ENCODE peak calls at places on chromosome 13, in four cellular contexts. M, F, P and H are unnamed samples.

GRCh38 chr13:65606622-65607021 is 1623.5 kb downstream of the PCDH9 start:
- DNase-seq in M (peak), F (no peak), P (no peak), H (peak)

GRCh38 chr13:77372275-77372674 is 45.4 kb upstream of the MYCBP2 start:
- DNase-seq in M (no peak), F (no peak), P (no peak), H (no peak)

GRCh38 chr13:96072392-96072791 is 17.5 kb upstream of the HS6ST3 start:
- DNase-seq in M (no peak), F (no peak), P (no peak), H (no peak)

GRCh38 chr13:30796833-30797601 is 61.7 kb downstream of the ALOX5AP start:
- DNase-seq in M (peak), F (no peak), P (no peak), H (no peak)

GRCh38 chr13:94722596-94722995 is 10.3 kb upstream of the SOX21 start:
- DNase-seq in M (no peak), F (no peak), P (no peak), H (no peak)

GRCh38 chr13:77779461-77780272 is 82.2 kb downstream of the SLAIN1 start:
- DNase-seq in M (peak), F (no peak), P (no peak), H (peak)

GRCh38 chr13:101893021-101893420 is 440.5 kb downstream of the ITGBL1 start:
- DNase-seq in M (no peak), F (no peak), P (no peak), H (no peak)

GRCh38 chr13:107104631-107105030 is 536.7 kb upstream of the ARGLU1 start:
- DNase-seq in M (no peak), F (no peak), P (no peak), H (no peak)

GRCh38 chr13:101751488-101751887 is 299.0 kb downstream of the ITGBL1 start:
- DNase-seq in M (peak), F (no peak), P (no peak), H (peak)

GRCh38 chr13:53012707-53013106 is 15.9 kb upstream of the OLFM4 start:
- DNase-seq in M (no peak), F (no peak), P (no peak), H (no peak)

GRCh38 chr13:19818223-19818842 is 35.6 kb upstream of the PSPC1 start:
- DNase-seq in M (peak), F (no peak), P (peak), H (no peak)

GRCh38 chr13:58598241-58598640 is 966.7 kb downstream of the PCDH17 start:
- DNase-seq in M (no peak), F (no peak), P (no peak), H (no peak)

GRCh38 chr13:98094678-98095266 is 48.1 kb upstream of the FARP1 start:
- DNase-seq in M (no peak), F (no peak), P (no peak), H (no peak)

GRCh38 chr13:78978381-78978998 is 319.5 kb upstream of the OBI1 start:
- DNase-seq in M (peak), F (no peak), P (no peak), H (peak)

GRCh38 chr13:108496364-108497215 is 132.8 kb upstream of the MYO16 start:
- DNase-seq in M (peak), F (no peak), P (no peak), H (no peak)

GRCh38 chr13:59787679-59788078 is 376.0 kb downstream of the DIAPH3 start:
- DNase-seq in M (no peak), F (no peak), P (no peak), H (no peak)

GRCh38 chr13:94323746-94324408 is 155.6 kb downstream of the DCT start:
- DNase-seq in M (no peak), F (no peak), P (no peak), H (no peak)

GRCh38 chr13:88586263-88586662 is 915.1 kb downstream of the SLITRK5 start:
- DNase-seq in M (no peak), F (no peak), P (no peak), H (peak)

GRCh38 chr13:28337196-28338045 is 157.5 kb downstream of the FLT1 start:
- DNase-seq in M (peak), F (no peak), P (no peak), H (peak)

GRCh38 chr13:71806885-71807284 is 60.1 kb downstream of the DACH1 start:
- DNase-seq in M (no peak), F (no peak), P (no peak), H (no peak)

GRCh38 chr13:101291647-101292515 is 124.4 kb downstream of the NALCN start:
- DNase-seq in M (no peak), F (no peak), P (no peak), H (peak)

GRCh38 chr13:45830121-45830520 is 21.4 kb downstream of the SIAH3 start:
- DNase-seq in M (no peak), F (no peak), P (no peak), H (no peak)

GRCh38 chr13:53151692-53152421 is 123.2 kb downstream of the OLFM4 start:
- DNase-seq in M (peak), F (no peak), P (no peak), H (peak)

GRCh38 chr13:109160887-109161669 is 531.7 kb downstream of the MYO16 start:
- DNase-seq in M (no peak), F (no peak), P (no peak), H (no peak)

GRCh38 chr13:29758591-29759114 is 91.8 kb downstream of the UBL3 start:
- DNase-seq in M (no peak), F (no peak), P (no peak), H (peak)

GRCh38 chr13:30862707-30863106 is 43.4 kb upstream of the MEDAG start:
- DNase-seq in M (peak), F (no peak), P (peak), H (no peak)

GRCh38 chr13:28425796-28426195 is 69.1 kb downstream of the FLT1 start:
- DNase-seq in M (no peak), F (no peak), P (no peak), H (no peak)

GRCh38 chr13:99501952-99502310 is 659 bp downstream of the TM9SF2 start:
- DNase-seq in M (peak), F (peak), P (no peak), H (no peak)

GRCh38 chr13:107203146-107203847 is 635.4 kb upstream of the ARGLU1 start:
- DNase-seq in M (peak), F (no peak), P (no peak), H (peak)

GRCh38 chr13:83536941-83537340 is 345.3 kb downstream of the SLITRK1 start:
- DNase-seq in M (no peak), F (no peak), P (no peak), H (no peak)

GRCh38 chr13:35724480-35724879 is 248.0 kb upstream of the MAB21L1 start:
- DNase-seq in M (peak), F (no peak), P (no peak), H (no peak)

GRCh38 chr13:61954092-61954491 is 538.4 kb upstream of the PCDH20 start:
- DNase-seq in M (peak), F (no peak), P (no peak), H (peak)

GRCh38 chr13:20370815-20371421 is 138.8 kb upstream of the GJB6 start:
- DNase-seq in M (no peak), F (peak), P (no peak), H (peak)

GRCh38 chr13:45180713-45181601 is 19.9 kb downstream of the KCTD4 start:
- DNase-seq in M (no peak), F (no peak), P (no peak), H (no peak)

GRCh38 chr13:37475966-37476365 is 122.6 kb downstream of the POSTN start:
- DNase-seq in M (no peak), F (no peak), P (no peak), H (no peak)

GRCh38 chr13:36531746-36532486 is 99.6 kb downstream of the CCNA1 start:
- DNase-seq in M (peak), F (no peak), P (no peak), H (peak)

GRCh38 chr13:98847780-98848179 is 95.3 kb upstream of the SLC15A1 start:
- DNase-seq in M (peak), F (no peak), P (no peak), H (no peak)

DNA sequence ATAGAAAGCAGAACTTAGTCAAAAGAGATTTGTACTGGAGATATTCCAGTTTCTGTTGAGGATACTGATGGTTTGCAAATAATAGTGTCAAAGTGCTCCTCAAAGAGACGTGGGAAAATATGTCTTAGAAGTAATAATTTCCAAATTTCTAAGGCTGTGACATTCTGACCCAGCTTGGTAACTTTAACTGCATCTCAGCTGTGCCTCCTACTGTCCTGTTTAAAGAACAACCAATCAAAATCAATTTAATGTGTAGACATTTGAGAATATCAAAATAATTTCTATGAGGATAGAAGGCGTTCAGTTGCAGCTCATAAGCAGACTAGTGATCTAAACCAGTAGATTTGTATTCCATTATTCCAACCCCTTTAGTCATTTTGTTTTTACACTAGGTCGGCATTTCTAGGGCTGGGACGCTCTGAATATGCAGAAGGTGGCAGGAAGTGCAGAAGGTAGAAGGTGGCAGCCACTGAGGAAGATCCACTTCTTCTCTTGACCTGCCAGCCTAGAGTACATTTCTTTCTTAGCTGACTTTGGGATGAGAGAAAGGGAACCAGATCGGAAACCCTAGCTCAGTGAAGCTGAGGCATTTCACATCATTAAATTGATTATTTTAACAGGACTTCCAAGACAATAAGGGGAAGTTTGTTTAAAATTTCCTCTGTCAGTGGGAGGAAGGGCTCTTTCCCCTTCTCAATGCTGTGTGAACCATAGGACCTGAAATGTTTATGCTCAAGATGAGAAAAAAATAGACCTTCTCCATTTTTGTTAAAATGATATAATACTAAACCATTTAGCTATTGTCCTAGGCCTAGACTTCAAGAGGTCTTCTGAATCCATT is 67.5 kb downstream of the COL4A1 start:
- DNase-seq in M (no peak), F (no peak), P (no peak), H (no peak)
- TF ChIP-seq CTCF in M (peak), F (no peak), P (no peak), H (no peak)

DNA sequence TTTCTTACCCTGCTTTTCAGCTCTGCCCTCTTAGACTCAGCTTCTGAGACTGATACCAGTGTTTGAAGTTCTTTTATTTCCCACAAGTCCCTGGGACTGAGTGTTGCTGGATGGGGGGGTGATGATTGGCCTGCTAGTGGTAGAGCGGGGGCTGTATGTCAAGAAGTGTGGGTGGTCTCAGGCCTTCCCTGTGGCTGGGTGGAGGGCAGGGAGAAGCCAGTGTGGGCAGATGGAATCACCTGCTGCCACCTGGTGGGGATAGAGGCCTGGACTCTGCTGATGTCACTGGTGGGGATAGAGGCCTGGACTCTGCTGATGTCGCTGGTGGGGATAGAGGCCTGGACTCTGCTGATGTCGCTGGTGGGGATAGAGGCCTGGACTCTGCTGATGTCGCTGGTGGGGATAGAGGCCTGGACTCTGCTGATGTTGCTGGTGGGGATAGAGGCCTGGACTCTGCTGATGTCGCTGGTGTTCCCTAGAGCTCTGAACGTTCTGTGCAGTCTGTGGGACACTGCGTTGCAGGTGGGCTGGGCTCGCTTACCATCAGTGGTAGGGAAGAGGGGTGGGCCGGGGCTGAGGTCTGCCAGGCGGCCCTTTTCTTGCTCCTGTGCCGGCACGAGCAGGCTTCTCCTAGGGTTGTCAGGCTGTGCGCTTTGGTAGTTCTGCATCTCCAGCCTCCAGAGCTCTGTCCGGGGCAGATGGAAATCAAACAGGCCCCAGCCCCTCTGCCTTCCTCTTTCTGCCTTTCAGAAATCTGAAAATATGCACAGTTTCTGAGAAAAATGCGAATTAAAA is 101.3 kb downstream of the ARHGEF7 start:
- DNase-seq in M (no peak), F (no peak), P (peak), H (peak)
- TF ChIP-seq CTCF in M (peak), F (no peak), P (peak), H (peak)

DNA sequence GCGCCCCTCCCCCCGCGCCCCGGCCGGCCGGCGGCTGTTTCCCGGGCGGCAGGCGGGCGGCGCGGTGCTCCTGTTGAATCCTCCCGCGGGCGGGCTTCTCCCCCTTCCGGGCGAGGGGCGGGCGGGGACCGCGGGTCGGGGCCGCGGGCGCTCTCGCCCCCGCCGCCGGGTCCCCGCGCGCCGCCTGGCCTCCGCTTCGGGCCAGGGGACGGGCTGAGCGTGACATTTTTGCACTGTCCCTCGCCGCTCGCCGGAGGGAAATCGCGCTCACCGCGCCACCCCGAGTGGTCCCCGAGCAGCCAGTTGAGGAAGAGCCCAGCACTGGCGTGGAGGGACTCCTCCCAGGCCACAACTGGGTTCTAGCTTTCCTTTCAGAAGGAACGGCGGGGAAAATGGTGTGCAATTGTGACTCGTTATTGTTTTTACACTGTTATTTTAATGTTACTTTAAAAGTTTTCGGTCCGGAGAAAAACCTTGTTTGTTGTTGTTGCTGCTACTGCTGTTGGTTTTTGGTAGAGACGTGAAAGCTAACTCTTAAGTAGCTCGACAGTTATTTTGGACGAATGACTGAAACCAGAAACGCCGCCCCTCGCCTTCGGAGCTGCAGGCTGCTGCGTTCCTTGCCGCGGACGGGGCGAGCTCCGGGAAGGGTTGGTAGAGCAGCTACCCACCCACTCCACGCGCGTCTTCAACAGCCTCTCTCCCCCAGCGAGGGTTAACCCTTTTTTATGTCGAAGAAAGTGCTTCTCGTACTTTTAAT is 942 bp downstream of the PDS5B start:
- DNase-seq in M (peak), F (peak), P (peak), H (peak)
- TF ChIP-seq CTCF in M (peak), F (no peak), P (peak), H (peak)

GRCh38 chr13:113084943-113085540 is 20.5 kb upstream of the F7 start:
- DNase-seq in M (no peak), F (no peak), P (peak), H (no peak)

GRCh38 chr13:113087923-113088690 is 17.5 kb upstream of the F7 start:
- DNase-seq in M (no peak), F (peak), P (peak), H (no peak)

GRCh38 chr13:113086991-113087922 is 18.3 kb upstream of the F7 start:
- DNase-seq in M (no peak), F (no peak), P (peak), H (no peak)

GRCh38 chr13:113084094-113084942 is 21.3 kb upstream of the F7 start:
- DNase-seq in M (no peak), F (no peak), P (peak), H (no peak)

GRCh38 chr13:113086031-113086750 is 19.4 kb upstream of the F7 start:
- DNase-seq in M (no peak), F (no peak), P (peak), H (no peak)
- TF ChIP-seq CTCF in M (peak), F (no peak), P (no peak), H (no peak)

DNA sequence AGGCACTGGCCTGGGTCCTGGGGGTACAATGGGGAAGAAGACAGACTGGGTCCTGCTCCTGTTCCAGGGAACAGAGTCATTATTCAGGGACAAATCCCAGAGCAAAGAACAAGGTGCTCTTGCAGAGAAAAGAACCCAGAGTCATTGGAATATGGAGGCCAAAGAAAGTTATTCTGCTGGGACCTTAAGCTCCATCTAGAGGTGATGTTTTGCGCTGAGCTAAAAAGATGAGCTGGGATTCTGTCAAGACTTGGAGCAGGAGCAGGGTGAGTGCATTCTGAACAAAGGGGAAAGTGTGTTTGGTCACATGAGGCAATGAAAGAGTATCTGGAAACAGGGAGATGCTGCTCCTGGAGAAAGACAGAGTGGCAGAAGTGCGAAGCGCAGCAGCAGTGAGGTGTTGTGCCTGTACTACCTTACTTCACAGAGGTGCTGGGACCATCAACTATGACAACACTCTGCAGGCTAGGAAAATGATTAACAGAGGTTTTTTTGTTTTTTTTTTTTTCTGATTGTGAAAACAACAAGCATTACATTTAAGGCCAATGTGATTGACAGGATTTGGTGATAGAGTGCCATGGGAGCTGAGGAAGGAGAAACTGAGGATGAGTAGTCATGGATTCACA is 95.3 kb upstream of the TNFSF11 start:
- DNase-seq in M (peak), F (no peak), P (no peak), H (peak)
- TF ChIP-seq CTCF in M (peak), F (no peak), P (no peak), H (peak)

GRCh38 chr13:51222510-51223283 is 499 bp downstream of the FAM124A start:
- DNase-seq in M (no peak), F (no peak), P (no peak), H (no peak)
- TF ChIP-seq CTCF in M (peak), F (no peak), P (no peak), H (no peak)

GRCh38 chr13:74573654-74574053 is 439.4 kb upstream of the KLF12 start:
- DNase-seq in M (no peak), F (no peak), P (no peak), H (peak)
- TF ChIP-seq CTCF in M (peak), F (no peak), P (no peak), H (peak)

DNA sequence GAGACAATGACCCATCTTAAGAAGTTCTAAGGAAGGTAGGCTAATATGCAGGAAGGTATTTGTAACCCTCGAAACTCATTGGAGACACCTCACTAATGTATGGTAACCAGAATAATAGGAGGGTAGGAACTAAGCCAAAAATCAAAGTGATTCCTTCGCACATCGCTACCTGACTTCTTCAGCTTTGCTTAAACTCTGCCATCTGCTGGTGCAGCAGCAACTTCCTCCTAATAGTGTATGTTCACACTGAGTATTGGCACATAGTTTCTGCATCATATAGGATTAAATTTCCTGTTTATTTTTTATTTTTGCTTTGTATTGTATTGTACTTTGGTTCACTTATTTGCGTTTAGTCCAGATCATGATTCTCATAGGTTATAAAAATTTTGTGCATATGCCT is 676.2 kb downstream of the GPC5 start:
- DNase-seq in M (peak), F (no peak), P (no peak), H (peak)
- TF ChIP-seq CTCF in M (no peak), F (no peak), P (no peak), H (peak)

GRCh38 chr13:50320297-50320862 is 305.1 kb downstream of the KCNRG start:
- DNase-seq in M (peak), F (no peak), P (no peak), H (peak)
- TF ChIP-seq CTCF in M (no peak), F (no peak), P (no peak), H (no peak)